ENCODE peak calls at places on chromosomes 6 and 20, in six cellular contexts. R is H1, T is IMR-90, S is H9, U is mesenchymal stem cell, N is mesendoderm. B is an unnamed sample.
A peak's percentile ranks its signal among the peaks of the same experiment; 100 is the strongest.

GRCh38 chr6:26556263-26557070 is 18.3 kb downstream of the HMGN4 start:
- DNase-seq in R (peak; percentile 92), T (peak; percentile 97), S (peak; percentile 79), U (peak; percentile 89), N (peak; percentile 98), B (peak; percentile 63)

GRCh38 chr6:53313784-53314382 is 34.9 kb downstream of the ELOVL5 start:
- DNase-seq in R (no peak), T (peak; percentile 48), S (no peak), U (peak; percentile 87), N (no peak), B (no peak)

GRCh38 chr6:155177369-155177961 is 86.3 kb upstream of the CLDN20 start:
- DNase-seq in R (no peak), T (peak; percentile 76), S (no peak), U (peak; percentile 78), N (peak; percentile 65), B (peak; percentile 36)

GRCh38 chr20:50395258-50395729 is 114.9 kb upstream of the PTPN1 start:
- DNase-seq in R (no peak), T (peak; percentile 34), S (no peak), U (peak; percentile 38), N (no peak), B (no peak)

GRCh38 chr6:109299695-109300564 is 82.3 kb downstream of the CD164 start:
- DNase-seq in R (no peak), T (no peak), S (no peak), U (no peak), N (no peak), B (no peak)

GRCh38 chr20:46541229-46541935 is 9.1 kb downstream of the OCSTAMP start:
- DNase-seq in R (no peak), T (no peak), S (peak; percentile 45), U (no peak), N (no peak), B (no peak)

GRCh38 chr6:41161851-41162552 is 914 bp downstream of the TREM2 start:
- DNase-seq in R (peak; percentile 20), T (no peak), S (no peak), U (no peak), N (no peak), B (no peak)

GRCh38 chr6:53944538-53944937 is 149.7 kb downstream of the LRRC1 start:
- DNase-seq in R (no peak), T (no peak), S (no peak), U (no peak), N (no peak), B (no peak)

GRCh38 chr20:35726759-35727711 is 15.0 kb downstream of the RBM39 start:
- DNase-seq in R (no peak), T (no peak), S (no peak), U (no peak), N (no peak), B (no peak)

GRCh38 chr6:158630944-158631616 is 13.5 kb downstream of the DYNLT1 start:
- DNase-seq in R (no peak), T (peak; percentile 68), S (no peak), U (no peak), N (no peak), B (no peak)

GRCh38 chr6:37550436-37550835 is 50.7 kb upstream of the CCDC167 start:
- DNase-seq in R (no peak), T (peak; percentile 64), S (no peak), U (peak; percentile 53), N (no peak), B (no peak)

GRCh38 chr6:44925100-44925739 is 402.9 kb upstream of the RUNX2 start:
- DNase-seq in R (no peak), T (peak; percentile 5), S (no peak), U (peak; percentile 51), N (peak; percentile 95), B (no peak)

GRCh38 chr6:168318579-168319278 is 848 bp downstream of the DACT2 start:
- DNase-seq in R (no peak), T (no peak), S (no peak), U (no peak), N (no peak), B (no peak)

GRCh38 chr6:107578642-107579332 is 88.9 kb downstream of the SOBP start:
- DNase-seq in R (peak; percentile 57), T (no peak), S (peak; percentile 48), U (no peak), N (peak; percentile 85), B (peak; percentile 47)

GRCh38 chr20:62914970-62915457 is 11.3 kb downstream of the DIDO1 start:
- DNase-seq in R (no peak), T (peak; percentile 19), S (peak; percentile 85), U (peak; percentile 75), N (peak; percentile 98), B (peak; percentile 81)
- H2BK15ac ChIP-seq in R (no peak overlapping the region), T (no peak overlapping the region), S (no peak overlapping the region), U (no peak overlapping the region), N (no peak overlapping the region), B (no peak overlapping the region)

GRCh38 chr6:2632368-2632767 is 118.4 kb downstream of the MYLK4 start:
- DNase-seq in R (no peak), T (peak; percentile 46), S (no peak), U (no peak), N (no peak), B (no peak)

GRCh38 chr6:2630891-2631458 is 119.7 kb downstream of the MYLK4 start:
- DNase-seq in R (no peak), T (peak; percentile 98), S (no peak), U (no peak), N (peak; percentile 16), B (no peak)

GRCh38 chr6:2632943-2633584 is 117.7 kb downstream of the MYLK4 start:
- DNase-seq in R (no peak), T (no peak), S (no peak), U (no peak), N (no peak), B (no peak)

GRCh38 chr6:2633763-2634150 is 117.0 kb downstream of the MYLK4 start:
- DNase-seq in R (no peak), T (no peak), S (no peak), U (no peak), N (peak; percentile 10), B (no peak)

GRCh38 chr6:2630362-2630761 is 120.4 kb downstream of the MYLK4 start:
- DNase-seq in R (no peak), T (peak; percentile 99), S (no peak), U (peak; percentile 94), N (peak; percentile 63), B (no peak)
- H2BK15ac ChIP-seq in R (no peak overlapping the region), T (peak overlapping the region; percentile 10), S (no peak overlapping the region), U (no peak overlapping the region), N (no peak overlapping the region), B (no peak overlapping the region)

GRCh38 chr6:121090492-121090891 is 243.8 kb downstream of the TBC1D32 start:
- DNase-seq in R (no peak), T (no peak), S (no peak), U (no peak), N (no peak), B (no peak)

DNA sequence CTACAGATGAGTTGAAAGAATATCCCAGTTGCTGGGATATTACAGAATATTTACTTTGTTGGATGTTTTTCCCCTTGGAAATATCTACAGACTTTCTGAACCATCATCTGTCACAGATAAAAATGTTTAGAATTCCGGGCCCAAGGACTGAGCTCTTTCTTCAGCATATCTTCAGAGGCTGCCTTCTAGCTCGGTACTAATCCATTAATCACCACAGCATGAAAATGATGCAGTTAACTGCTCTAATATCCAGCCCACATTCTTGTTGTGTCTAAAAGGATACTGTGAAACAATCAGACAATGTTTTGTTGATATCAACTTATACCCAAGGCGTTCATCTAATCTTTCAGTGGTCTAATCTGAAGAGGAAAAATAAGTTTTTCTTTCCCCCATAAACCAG is 247.4 kb downstream of the TBC1D32 start:
- DNase-seq in R (no peak), T (no peak), S (no peak), U (no peak), N (no peak), B (no peak)
- H2BK15ac ChIP-seq in R (no peak overlapping the region), T (no peak overlapping the region), S (no peak overlapping the region), U (no peak overlapping the region), N (no peak overlapping the region), B (no peak overlapping the region)

GRCh38 chr6:144052488-144052887 is 42.9 kb downstream of the SF3B5 start:
- DNase-seq in R (no peak), T (no peak), S (no peak), U (no peak), N (no peak), B (no peak)

GRCh38 chr6:144059139-144059538 is 36.2 kb downstream of the SF3B5 start:
- DNase-seq in R (no peak), T (no peak), S (no peak), U (no peak), N (no peak), B (no peak)

GRCh38 chr6:144053601-144054000 is 41.8 kb downstream of the SF3B5 start:
- DNase-seq in R (no peak), T (no peak), S (no peak), U (no peak), N (no peak), B (no peak)

GRCh38 chr6:144055121-144055931 is 40.0 kb downstream of the SF3B5 start:
- DNase-seq in R (no peak), T (no peak), S (no peak), U (no peak), N (no peak), B (no peak)
- H2BK15ac ChIP-seq in R (no peak overlapping the region), T (no peak overlapping the region), S (no peak overlapping the region), U (no peak overlapping the region), N (no peak overlapping the region), B (no peak overlapping the region)

GRCh38 chr6:169813969-169814368 is 62.5 kb downstream of the ERMARD start:
- DNase-seq in R (no peak), T (no peak), S (no peak), U (no peak), N (no peak), B (no peak)

GRCh38 chr6:169812257-169812644 is 60.8 kb downstream of the ERMARD start:
- DNase-seq in R (no peak), T (no peak), S (no peak), U (no peak), N (no peak), B (no peak)

GRCh38 chr6:169820358-169820757 is 68.9 kb downstream of the ERMARD start:
- DNase-seq in R (peak; percentile 29), T (no peak), S (peak; percentile 24), U (no peak), N (no peak), B (no peak)

GRCh38 chr6:169816975-169817374 is 65.6 kb downstream of the ERMARD start:
- DNase-seq in R (no peak), T (no peak), S (no peak), U (no peak), N (no peak), B (no peak)

DNA sequence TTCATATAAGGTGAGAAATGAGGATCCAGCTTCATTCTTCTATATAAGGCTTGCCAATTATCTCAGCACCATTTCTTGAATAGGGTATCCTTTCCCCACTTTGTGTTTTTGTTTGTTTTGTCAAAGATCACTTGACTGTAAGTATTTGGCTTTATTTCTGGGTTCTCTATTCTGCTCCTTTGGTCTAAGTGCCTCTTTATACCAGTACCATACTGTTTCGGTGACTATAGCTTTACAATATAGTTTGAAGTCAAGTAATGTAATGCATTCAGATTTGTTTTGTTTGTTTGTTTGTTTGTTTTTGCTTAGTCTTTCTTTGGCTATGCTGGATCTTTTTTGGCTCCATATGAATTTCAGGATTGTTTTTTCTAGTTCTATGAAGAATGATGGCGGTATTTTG is 64.6 kb downstream of the ERMARD start:
- DNase-seq in R (no peak), T (no peak), S (no peak), U (no peak), N (no peak), B (no peak)
- H2BK15ac ChIP-seq in R (no peak overlapping the region), T (no peak overlapping the region), S (no peak overlapping the region), U (no peak overlapping the region), N (no peak overlapping the region), B (no peak overlapping the region)